ENCODE peak calls at places on chromosomes 13 and 19, in four cellular contexts. C, K, R and X are unnamed samples. For H3K36me3, the result is how much of the 10 kb centered on the place peaks cover.

GRCh38 chr19:41298327-41298964 is 11.5 kb upstream of the CCDC97 start:
- DNase-seq in C (peak), K (no peak), R (peak), X (peak)

GRCh38 chr19:39448271-39448670 is 2.9 kb downstream of the SUPT5H start:
- DNase-seq in C (no peak), R (peak), K (peak), X (peak)

GRCh38 chr13:28622286-28622685 is 36.6 kb upstream of the POMP start:
- DNase-seq in C (peak), K (no peak), R (no peak), X (no peak)

GRCh38 chr19:21571316-21571715 is 65.9 kb downstream of the ZNF429 start:
- DNase-seq in R (no peak), C (no peak), K (no peak), X (no peak)

GRCh38 chr13:30652746-30653145 is 35.0 kb downstream of the USPL1 start:
- DNase-seq in R (no peak), K (no peak), C (no peak), X (peak)

GRCh38 chr19:35766571-35767104 is 8.7 kb downstream of the PROSER3 start:
- DNase-seq in R (no peak), C (no peak), K (no peak), X (no peak)

GRCh38 chr19:55005684-55006488 is 32.2 kb downstream of the GP6 start:
- DNase-seq in C (peak), R (peak), K (peak), X (no peak)

GRCh38 chr19:55312621-55313117 is 12.5 kb downstream of the TMEM150B start:
- DNase-seq in K (no peak), R (no peak), C (no peak), X (no peak)

GRCh38 chr19:45523642-45524256 is 16.5 kb downstream of the VASP start:
- DNase-seq in R (peak), C (peak), K (peak), X (peak)

GRCh38 chr19:55594996-55595530 is 4.3 kb downstream of the FIZ1 start:
- DNase-seq in C (no peak), R (no peak), K (no peak), X (no peak)

GRCh38 chr13:96075953-96076543 is 13.9 kb upstream of the HS6ST3 start:
- DNase-seq in K (peak), R (peak), C (no peak), X (peak)

GRCh38 chr13:94917814-94918213 is 205.5 kb upstream of the SOX21 start:
- DNase-seq in K (peak), C (no peak), R (no peak), X (no peak)

DNA sequence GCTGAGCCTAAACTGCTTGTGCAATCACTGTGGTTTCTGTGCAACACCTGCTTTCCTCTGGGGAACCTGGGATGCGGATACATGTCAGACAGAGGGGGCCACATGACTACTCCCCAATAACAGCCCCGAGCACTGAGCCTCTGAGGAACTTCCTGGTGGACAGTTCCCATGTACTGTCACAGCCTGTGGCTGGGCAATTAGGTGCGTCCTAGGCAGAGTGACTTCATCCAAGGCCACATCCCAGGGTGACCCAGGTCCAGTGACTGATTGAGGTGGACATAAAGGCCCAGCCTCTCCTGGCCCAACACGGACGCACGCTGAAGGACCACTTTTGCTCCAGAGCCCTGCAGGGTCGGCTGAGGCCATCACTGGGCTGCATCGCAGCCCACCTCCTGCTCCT is 24.0 kb downstream of the VRK3 start:
- DNase-seq in C (no peak), K (no peak), R (no peak), X (no peak)
- H3K36me3 ChIP-seq in C (under half), K (half or more), R (under half), X (half or more)

GRCh38 chr19:47512183-47512947 is 2.5 kb downstream of the NAPA start:
- DNase-seq in C (peak), K (peak), R (peak), X (peak)
- H3K9ac ChIP-seq in C (peak), K (peak), R (peak), X (peak)

GRCh38 chr19:11173516-11174155 is 18.1 kb upstream of the SPC24 start:
- DNase-seq in C (no peak), R (no peak), K (no peak), X (no peak)

GRCh38 chr19:11169896-11170678 is 14.5 kb upstream of the SPC24 start:
- DNase-seq in C (no peak), R (peak), K (no peak), X (no peak)

GRCh38 chr19:11168568-11168967 is 13.0 kb upstream of the SPC24 start:
- DNase-seq in C (no peak), R (peak), K (peak), X (peak)

GRCh38 chr19:11172576-11172975 is 17.0 kb upstream of the SPC24 start:
- DNase-seq in R (no peak), C (no peak), K (no peak), X (no peak)

DNA sequence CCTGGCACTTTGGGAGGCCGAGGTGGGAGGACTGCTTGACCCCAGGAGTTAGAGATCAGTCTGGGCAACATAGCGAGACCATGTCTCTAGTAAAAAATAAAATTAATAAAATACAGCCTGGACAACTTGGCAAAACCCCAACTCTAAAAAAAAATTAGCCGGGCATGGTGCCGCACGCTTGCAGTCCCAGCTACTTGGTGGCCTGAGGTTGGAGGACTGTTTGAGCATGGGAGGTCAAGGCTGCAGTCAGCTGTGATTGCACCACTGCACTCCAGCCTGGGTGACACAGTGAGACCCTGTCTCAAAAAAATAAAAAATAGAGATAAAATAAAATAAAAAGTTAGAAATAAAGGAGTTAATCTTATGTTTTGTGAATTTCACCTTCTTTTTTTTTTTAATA is 15.6 kb upstream of the SPC24 start:
- DNase-seq in R (no peak), K (no peak), C (no peak), X (no peak)
- H3K36me3 ChIP-seq in R (under half), K (under half), C (under half), X (half or more)

GRCh38 chr13:80338781-80339577 is 1.9 kb downstream of the SPRY2 start:
- DNase-seq in C (peak), R (peak), K (peak), X (peak)

GRCh38 chr13:80339578-80339840 is 1.4 kb downstream of the SPRY2 start:
- DNase-seq in K (no peak), R (no peak), C (peak), X (no peak)

GRCh38 chr13:80337706-80338105 is 3.2 kb downstream of the SPRY2 start:
- DNase-seq in R (peak), K (no peak), C (no peak), X (peak)

GRCh38 chr13:80336335-80336734 is 4.6 kb downstream of the SPRY2 start:
- DNase-seq in R (peak), C (no peak), K (no peak), X (peak)

DNA sequence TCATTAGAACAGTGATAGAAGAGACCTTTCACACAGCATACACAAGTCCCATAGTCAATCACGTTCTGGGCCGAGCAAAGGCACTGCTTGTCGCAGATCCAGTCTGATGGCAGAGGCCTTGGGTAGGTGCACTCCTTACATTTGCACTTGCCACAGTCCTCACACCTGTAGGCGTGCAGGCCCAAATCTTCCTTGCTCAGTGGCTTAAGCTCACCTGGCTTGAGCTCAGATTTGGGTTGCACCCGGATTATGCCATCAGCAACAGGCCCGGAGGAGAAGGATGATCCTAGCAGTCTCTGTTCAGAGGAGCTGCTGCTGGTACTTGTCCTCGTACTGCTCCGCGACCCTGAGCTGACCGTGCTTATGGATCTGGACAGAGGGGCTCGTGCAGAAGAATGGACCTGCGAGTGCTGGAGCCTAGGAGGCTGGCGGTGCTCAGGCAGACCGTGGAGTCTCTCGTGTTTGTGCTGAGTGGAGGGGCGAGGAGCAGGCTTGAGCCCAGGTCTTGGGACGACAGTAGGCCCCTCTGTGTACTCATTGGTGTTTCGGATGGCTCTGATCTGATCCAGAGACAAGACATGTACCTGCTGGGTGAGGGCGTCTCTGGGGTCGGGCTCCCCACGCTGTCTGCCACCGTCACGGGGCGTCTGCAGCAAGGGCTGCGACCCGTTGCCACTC is 3.8 kb downstream of the SPRY2 start:
- DNase-seq in R (peak), C (peak), K (no peak), X (peak)
- H3K9ac ChIP-seq in R (peak), C (peak), K (no peak), X (peak)

GRCh38 chr19:19304186-19304975 is 15.9 kb downstream of the SUGP1 start:
- DNase-seq in K (no peak), R (no peak), C (no peak), X (no peak)

GRCh38 chr19:19306191-19306590 is 14.1 kb downstream of the SUGP1 start:
- DNase-seq in K (no peak), R (no peak), C (no peak), X (no peak)

GRCh38 chr19:19303411-19303810 is 16.9 kb downstream of the SUGP1 start:
- DNase-seq in K (no peak), R (no peak), C (no peak), X (no peak)

GRCh38 chr19:19305066-19305465 is 15.2 kb downstream of the SUGP1 start:
- DNase-seq in C (no peak), K (no peak), R (no peak), X (no peak)

GRCh38 chr19:19305696-19306095 is 14.6 kb downstream of the SUGP1 start:
- DNase-seq in R (no peak), K (no peak), C (no peak), X (no peak)
- H3K36me3 ChIP-seq in R (under half), K (under half), C (under half), X (half or more)

GRCh38 chr19:58380037-58380735 is 644 bp downstream of the ZNF837 start:
- DNase-seq in R (peak), K (no peak), C (no peak), X (no peak)
- H3K9ac ChIP-seq in R (peak), K (peak), C (peak), X (peak)

GRCh38 chr19:34323433-34324204 is 41.4 kb upstream of the GPI start:
- DNase-seq in R (no peak), C (no peak), K (no peak), X (no peak)
- H3K36me3 ChIP-seq in R (under half), C (under half), K (under half), X (under half)

GRCh38 chr19:15587663-15588062 is 27.4 kb upstream of the CYP4F8 start:
- DNase-seq in K (no peak), R (no peak), C (no peak), X (no peak)

GRCh38 chr19:15584095-15584494 is 30.9 kb upstream of the CYP4F8 start:
- DNase-seq in R (no peak), C (no peak), K (no peak), X (no peak)

GRCh38 chr19:15584541-15585115 is 30.4 kb upstream of the CYP4F8 start:
- DNase-seq in R (peak), C (peak), K (peak), X (peak)

DNA sequence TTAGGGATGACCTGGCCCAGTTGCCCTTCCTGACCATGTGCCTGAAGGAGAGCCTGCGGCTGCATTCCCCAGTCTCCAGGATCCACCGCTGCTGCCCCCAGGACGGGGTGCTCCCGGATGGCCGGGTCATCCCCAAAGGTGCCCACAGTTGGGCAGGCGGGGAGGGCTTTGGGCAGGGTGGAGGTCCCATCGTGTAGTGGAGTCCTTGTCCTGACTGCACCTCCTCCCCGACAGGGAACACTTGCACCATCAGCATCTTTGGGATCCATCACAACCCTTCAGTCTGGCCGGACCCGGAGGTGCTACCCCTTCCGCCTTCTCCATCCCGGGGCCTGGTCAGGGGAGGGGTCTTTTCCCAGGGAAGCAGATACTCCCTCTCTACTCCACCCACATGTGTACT is 31.7 kb upstream of the CYP4F8 start:
- DNase-seq in C (no peak), R (no peak), K (no peak), X (no peak)
- H3K9ac ChIP-seq in C (no peak), R (no peak), K (no peak), X (no peak)

GRCh38 chr19:17333611-17334413 is 843 bp downstream of the ANO8 start:
- DNase-seq in K (peak), C (no peak), R (peak), X (peak)
- H3K36me3 ChIP-seq in K (under half), C (under half), R (under half), X (under half)